ENCODE peak calls at places on chromosomes 16 and 17, in six cellular contexts. G is body of pancreas; X is thoracic aorta; N is CD4-positive, alpha-beta T cell; P is left lung; O is SJSA1. C is an unnamed sample.

GRCh38 chr16:4521971-4522623 is 16.5 kb downstream of the CDIP1 start:
- DNase-seq in G (peak), O (no peak), X (no peak), N (no peak), P (no peak), C (no peak)

GRCh38 chr16:76081936-76082335 is 195.3 kb upstream of the CNTNAP4 start:
- DNase-seq in G (no peak), O (no peak), P (no peak), X (no peak), N (no peak), C (no peak)

GRCh38 chr17:82234211-82235055 is 5.6 kb downstream of the SLC16A3 start:
- DNase-seq in G (no peak), P (peak), O (peak), N (peak), X (no peak), C (no peak)

GRCh38 chr17:81432873-81433451 is 37.7 kb downstream of the BAHCC1 start:
- DNase-seq in X (no peak), P (no peak), N (no peak), G (peak), O (no peak), C (no peak)

GRCh38 chr17:4500188-4500565 is 1.5 kb downstream of the SPNS2 start:
- DNase-seq in G (no peak), X (no peak), N (no peak), O (no peak), P (no peak), C (no peak)

GRCh38 chr16:50696575-50697420 is 3.4 kb downstream of the NOD2 start:
- DNase-seq in X (peak), N (peak), O (peak), G (peak), P (peak), C (no peak)

GRCh38 chr17:82387577-82388106 is 16.1 kb downstream of the UTS2R start:
- DNase-seq in X (no peak), G (no peak), P (no peak), O (no peak), N (no peak), C (no peak)

GRCh38 chr16:2089676-2090480 is 42.1 kb downstream of the TSC2 start:
- DNase-seq in G (peak), N (no peak), O (no peak), P (no peak), X (no peak), C (peak)

GRCh38 chr17:61331886-61332285 is 67.8 kb upstream of the TBX2 start:
- DNase-seq in O (no peak), G (no peak), X (no peak), P (no peak), N (no peak), C (no peak)

GRCh38 chr17:49798182-49798581 is 9.7 kb downstream of the KAT7 start:
- DNase-seq in X (no peak), N (no peak), G (no peak), O (no peak), P (no peak), C (no peak)

GRCh38 chr16:15966420-15967222 is 17.2 kb downstream of the ABCC1 start:
- DNase-seq in O (peak), N (no peak), P (no peak), G (peak), X (no peak), C (no peak)

GRCh38 chr16:49341706-49342105 is 31.9 kb upstream of the C16orf78 start:
- DNase-seq in N (no peak), P (no peak), O (no peak), G (no peak), X (no peak), C (no peak)

GRCh38 chr16:24769806-24770205 is 40.4 kb downstream of the TNRC6A start:
- DNase-seq in N (no peak), P (no peak), G (no peak), O (no peak), X (no peak), C (no peak)

GRCh38 chr16:11497851-11498289 is 88.8 kb downstream of the LITAF start:
- DNase-seq in N (no peak), X (peak), P (no peak), G (no peak), O (peak), C (no peak)

GRCh38 chr17:44758414-44759095 is at the start of gene ADAM11:
- DNase-seq in O (no peak), G (no peak), N (no peak), X (no peak), P (peak), C (no peak)

GRCh38 chr17:49861150-49861884 is 13.4 kb upstream of the TAC4 start:
- DNase-seq in N (peak), P (no peak), X (no peak), G (peak), O (peak), C (peak)

GRCh38 chr17:75808905-75809621 is 24.5 kb downstream of the UNK start:
- DNase-seq in X (no peak), O (no peak), N (no peak), G (peak), P (peak), C (no peak)

GRCh38 chr16:73122604-73123386 is 74.9 kb upstream of the ZFHX3 start:
- DNase-seq in G (no peak), X (no peak), P (no peak), N (no peak), O (no peak), C (no peak)

DNA sequence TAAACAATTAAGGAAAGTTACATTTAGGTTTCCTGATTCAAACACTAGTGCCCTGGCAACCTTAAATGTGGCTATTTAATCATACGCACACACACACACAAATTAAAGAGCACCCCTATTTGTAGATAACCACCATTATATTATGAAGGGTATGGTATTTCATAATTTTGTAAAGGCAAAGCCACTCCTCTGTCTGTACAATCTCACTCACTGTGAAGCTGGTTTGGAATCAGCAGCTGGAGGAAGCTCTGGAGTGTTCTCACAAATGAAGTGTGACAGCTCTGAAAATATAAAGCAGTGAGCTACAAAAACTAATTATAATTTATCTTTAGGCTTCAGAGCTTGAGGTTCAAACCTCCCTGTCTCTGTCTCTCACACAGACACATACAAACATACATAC is 57.9 kb upstream of the KCNJ16 start:
- DNase-seq in X (no peak), O (no peak), G (no peak), P (no peak), N (no peak), C (no peak)
- H3K27ac ChIP-seq in X (no peak), O (no peak), G (no peak), P (no peak), N (no peak), C (no peak)

GRCh38 chr17:14061666-14062560 is 7.4 kb upstream of the COX10 start:
- DNase-seq in O (peak), G (no peak), N (no peak), X (no peak), P (no peak), C (no peak)
- H3K27ac ChIP-seq in O (peak), G (no peak), N (no peak), X (peak), P (peak), C (no peak)

DNA sequence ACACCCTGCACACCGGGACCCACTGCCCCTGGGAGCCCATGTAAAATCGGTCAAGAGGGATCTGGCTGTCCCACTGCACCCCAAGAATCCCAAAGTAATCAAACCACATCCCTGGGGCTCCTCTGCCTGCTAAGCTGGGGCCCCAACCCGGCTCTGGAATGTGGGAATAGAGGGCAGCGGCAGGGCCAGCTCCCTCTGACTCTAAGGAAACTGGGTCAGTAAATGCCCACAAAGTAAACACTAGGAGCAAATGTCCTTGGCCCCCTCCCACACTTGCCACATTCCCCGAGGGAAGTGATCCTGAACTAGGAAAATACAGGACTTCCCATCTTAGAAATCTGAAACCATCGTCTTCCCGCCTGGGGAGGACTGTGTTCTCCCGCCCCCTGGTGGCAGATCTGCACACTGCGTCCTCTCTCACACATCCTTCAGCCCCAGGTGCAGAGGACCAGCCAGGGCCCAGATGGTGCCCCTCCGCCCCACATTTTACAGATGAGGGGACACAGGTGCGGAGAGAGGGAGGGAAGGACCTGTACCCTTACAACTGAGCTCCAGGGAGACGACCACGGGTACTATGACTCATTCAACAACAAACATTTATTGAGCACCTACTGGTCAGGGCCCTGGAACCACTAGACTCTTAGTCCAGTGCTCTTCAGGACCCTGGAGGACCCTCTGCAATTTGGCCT is 10.2 kb downstream of the P3H4 start:
- DNase-seq in P (peak), N (peak), O (peak), G (peak), X (peak), C (peak)
- H3K27ac ChIP-seq in P (no peak), N (no peak), O (no peak), G (no peak), X (no peak), C (no peak)

GRCh38 chr16:23640959-23641765 is at the start of the genes DCTN5 and PALB2:
- DNase-seq in N (peak), P (peak), X (peak), O (peak), G (peak), C (peak)

GRCh38 chr16:23640669-23640958 is 496 bp downstream of the PALB2 start:
- DNase-seq in N (no peak), P (no peak), G (no peak), O (no peak), X (no peak), C (no peak)

GRCh38 chr16:23642246-23642774 is 1.0 kb downstream of the DCTN5 start:
- DNase-seq in G (no peak), P (no peak), O (no peak), X (no peak), N (no peak), C (no peak)
- H3K27ac ChIP-seq in G (no peak), P (no peak), O (peak), X (peak), N (peak), C (no peak)

DNA sequence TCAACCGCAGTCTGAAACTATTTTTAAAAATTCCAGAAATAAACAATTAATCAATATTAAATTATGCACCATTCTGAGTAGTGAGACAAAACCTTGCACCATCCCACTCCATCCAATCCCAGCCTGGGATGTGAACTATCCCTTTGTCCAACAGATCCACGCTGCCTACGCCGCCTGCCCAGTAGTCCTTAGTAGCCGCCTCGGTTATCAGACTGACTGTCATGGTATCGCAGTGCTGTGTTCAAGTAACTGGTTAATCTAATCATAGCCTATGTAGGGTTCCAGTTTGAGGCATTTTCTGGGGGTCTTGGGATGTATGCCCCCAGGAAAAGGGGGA is 437.7 kb downstream of the HS3ST3B1 start:
- DNase-seq in X (no peak), G (no peak), N (no peak), O (no peak), P (no peak), C (no peak)
- H3K27ac ChIP-seq in X (no peak), G (peak), N (no peak), O (peak), P (no peak), C (no peak)

GRCh38 chr17:57570740-57571344 is 174.3 kb downstream of the CCDC182 start:
- DNase-seq in X (no peak), N (no peak), P (peak), O (no peak), G (no peak), C (no peak)

GRCh38 chr17:57574040-57574513 is 171.0 kb downstream of the CCDC182 start:
- DNase-seq in N (no peak), G (peak), X (no peak), P (peak), O (no peak), C (no peak)

GRCh38 chr17:57569860-57570259 is 175.2 kb downstream of the CCDC182 start:
- DNase-seq in X (no peak), O (peak), G (no peak), P (peak), N (no peak), C (no peak)

GRCh38 chr17:57572600-57572999 is 172.5 kb downstream of the CCDC182 start:
- DNase-seq in O (no peak), X (no peak), P (peak), N (no peak), G (no peak), C (no peak)

GRCh38 chr17:57572062-57572461 is 173.0 kb downstream of the CCDC182 start:
- DNase-seq in X (no peak), N (no peak), O (no peak), P (no peak), G (no peak), C (no peak)
- H3K27ac ChIP-seq in X (peak), N (no peak), O (no peak), P (no peak), G (no peak), C (no peak)

DNA sequence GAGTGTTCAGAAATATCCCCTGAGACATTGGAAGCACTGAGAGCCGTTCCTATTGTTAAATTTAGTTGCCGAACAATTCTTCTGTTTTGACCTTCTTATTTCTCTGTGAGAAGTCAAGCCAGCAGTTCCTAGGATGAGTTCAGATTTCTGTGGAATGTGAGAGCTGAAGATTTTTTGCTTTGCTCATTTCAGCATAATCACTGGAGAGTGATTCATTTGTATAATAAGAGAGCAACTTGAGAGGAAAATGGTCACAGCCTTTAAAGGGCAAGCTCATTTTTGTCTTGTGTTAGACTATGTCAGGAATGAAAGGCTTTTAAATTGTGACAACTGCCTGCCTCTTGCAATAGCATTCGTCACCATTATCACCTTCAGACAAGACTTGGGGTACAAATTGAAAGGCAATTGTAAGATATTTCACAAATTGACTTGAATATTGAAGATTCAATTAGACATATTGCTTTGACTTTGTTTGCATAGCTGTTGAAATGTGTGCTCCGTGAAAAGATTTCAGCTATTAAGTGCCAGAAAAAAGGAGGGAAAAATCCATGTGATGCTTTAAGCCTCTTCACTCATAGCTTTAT is 900.0 kb upstream of the GOT2 start:
- DNase-seq in N (no peak), X (no peak), O (peak), P (no peak), G (no peak), C (no peak)
- H3K27ac ChIP-seq in N (no peak), X (no peak), O (peak), P (no peak), G (no peak), C (no peak)